ENCODE peak calls at places on chromosomes 13 and 19, in eight cellular contexts. E, I, N, W, G, B, Z and Y are unnamed samples. For H3K36me3, the result is how much of the 10 kb centered on the place peaks cover.

GRCh38 chr19:39106201-39106600 is 19.4 kb upstream of the PAK4 start:
- DNase-seq in N (no peak), Z (no peak), E (no peak), B (no peak), G (no peak), W (no peak), I (no peak), Y (no peak)

GRCh38 chr19:42113641-42114348 is 18.5 kb downstream of the POU2F2 start:
- DNase-seq in B (no peak), E (peak), W (peak), Z (no peak), N (peak), I (no peak), G (peak), Y (peak)

GRCh38 chr13:48281556-48281955 is 22.0 kb upstream of the RB1 start:
- DNase-seq in I (no peak), E (no peak), G (no peak), W (no peak), Z (no peak), N (no peak), B (no peak), Y (no peak)

GRCh38 chr13:111092685-111093084 is 22.4 kb upstream of the ARHGEF7 start:
- DNase-seq in I (no peak), W (no peak), N (no peak), Z (no peak), G (no peak), B (no peak), E (no peak), Y (no peak)

GRCh38 chr19:4414800-4415251 is 12.4 kb downstream of the CHAF1A start:
- DNase-seq in N (no peak), G (no peak), I (no peak), E (peak), B (no peak), W (no peak), Z (no peak), Y (no peak)

GRCh38 chr19:13078897-13079541 is 23.6 kb downstream of the LYL1 start:
- DNase-seq in E (no peak), B (no peak), N (no peak), I (peak), G (no peak), W (no peak), Z (no peak), Y (no peak)

GRCh38 chr13:54449922-54450321 is 1421.3 kb downstream of the OLFM4 start:
- DNase-seq in B (no peak), G (no peak), N (no peak), W (no peak), E (no peak), Z (no peak), I (no peak), Y (no peak)

GRCh38 chr19:16627194-16627927 is 643 bp downstream of the MED26 start:
- DNase-seq in E (no peak), Z (no peak), B (peak), N (no peak), W (no peak), I (no peak), G (no peak), Y (no peak)

GRCh38 chr13:31213681-31214289 is 14.0 kb downstream of the B3GLCT start:
- DNase-seq in I (no peak), B (no peak), W (no peak), Z (no peak), E (no peak), G (no peak), N (no peak), Y (no peak)

GRCh38 chr19:7845390-7846179 is 15.6 kb downstream of the EVI5L start:
- DNase-seq in I (no peak), E (no peak), G (no peak), W (no peak), B (no peak), N (no peak), Z (no peak), Y (no peak)

GRCh38 chr19:49148784-49149651 is 6.2 kb downstream of the HRC start:
- DNase-seq in I (peak), B (peak), W (peak), N (peak), E (peak), G (peak), Z (peak), Y (peak)

GRCh38 chr19:19475845-19476828 is 39.2 kb downstream of the TSSK6 start:
- DNase-seq in N (no peak), Z (no peak), G (peak), B (peak), I (no peak), E (peak), W (no peak), Y (no peak)

GRCh38 chr19:15249912-15250634 is 17.8 kb upstream of the EPHX3 start:
- DNase-seq in I (peak), W (peak), G (peak), B (no peak), N (no peak), Z (peak), E (peak), Y (no peak)

GRCh38 chr19:15250635-15250993 is 18.4 kb upstream of the EPHX3 start:
- DNase-seq in W (no peak), B (no peak), Z (no peak), N (no peak), G (no peak), E (no peak), I (no peak), Y (no peak)

GRCh38 chr19:15252398-15253018 is 20.3 kb upstream of the EPHX3 start:
- DNase-seq in I (no peak), E (peak), W (peak), Z (no peak), B (no peak), G (no peak), N (no peak), Y (peak)

GRCh38 chr19:15251749-15252397 is 19.6 kb upstream of the EPHX3 start:
- DNase-seq in I (peak), E (peak), Z (peak), W (peak), B (no peak), G (peak), N (peak), Y (peak)

GRCh38 chr19:15251010-15251748 is 18.9 kb upstream of the EPHX3 start:
- DNase-seq in Z (no peak), W (peak), I (peak), B (no peak), E (peak), N (no peak), G (no peak), Y (no peak)
- H3K36me3 ChIP-seq in Z (half or more), W (under half), I (half or more), B (half or more), E (half or more), N (under half), G (under half), Y (half or more)

GRCh38 chr19:11041966-11042627 is 47.2 kb upstream of the LDLR start:
- DNase-seq in I (no peak), W (no peak), N (no peak), G (no peak), E (no peak), Z (no peak), B (no peak), Y (no peak)
- H3K36me3 ChIP-seq in I (half or more), W (half or more), N (under half), G (under half), E (under half), Z (half or more), B (under half), Y (half or more)

GRCh38 chr19:1407662-1408299 is 395 bp downstream of the DAZAP1 start:
- DNase-seq in B (peak), Z (peak), W (no peak), G (no peak), N (no peak), I (peak), E (no peak), Y (peak)

GRCh38 chr19:1410789-1411188 is 3.4 kb downstream of the DAZAP1 start:
- DNase-seq in Z (no peak), B (no peak), G (no peak), E (no peak), W (no peak), I (no peak), N (no peak), Y (no peak)

GRCh38 chr19:1408300-1409203 is 1.2 kb downstream of the DAZAP1 start:
- DNase-seq in N (no peak), G (peak), B (peak), W (peak), Z (peak), E (peak), I (peak), Y (no peak)

GRCh38 chr19:1410136-1410786 is 2.9 kb downstream of the DAZAP1 start:
- DNase-seq in N (no peak), G (no peak), I (no peak), B (no peak), W (no peak), E (peak), Z (no peak), Y (no peak)

GRCh38 chr19:1409204-1410005 is 2.0 kb downstream of the DAZAP1 start:
- DNase-seq in G (no peak), W (no peak), B (no peak), N (no peak), I (no peak), Z (no peak), E (no peak), Y (no peak)
- H3K36me3 ChIP-seq in G (under half), W (under half), B (under half), N (under half), I (under half), Z (under half), E (under half), Y (under half)

GRCh38 chr19:31145909-31146453 is 203.3 kb downstream of the TSHZ3 start:
- DNase-seq in B (no peak), I (no peak), E (no peak), N (no peak), W (no peak), G (no peak), Z (no peak), Y (no peak)
- H3K36me3 ChIP-seq in B (under half), I (under half), E (under half), N (under half), W (under half), G (under half), Z (under half), Y (under half)